ENCODE peak calls at places on chromosomes 1 and 21, in seven cellular contexts. One of them, this sample, is unnamed.

GRCh38 chr1:181115367-181115684 is 26.8 kb downstream of the IER5 start:
- DNase-seq in NCI-H2107: no peak
- DNase-seq in stimulated activated CD4-positive, alpha-beta T cell treated with anti-CD3 and anti-CD28 coated beads, Interleukin-1b, Interleukin-23, amount 100 ng/mL, for 1 hour: no peak
- DNase-seq in GM12892: no peak
- DNase-seq in HS-27A: no peak
- DNase-seq in endodermal cell: no peak
- DNase-seq in fibroblast of pulmonary artery: no peak
- DNase-seq in this sample: no peak

GRCh38 chr1:46508760-46509159 is 19.1 kb downstream of the DMBX1 start:
- DNase-seq in NCI-H2107: no peak
- DNase-seq in stimulated activated CD4-positive, alpha-beta T cell treated with anti-CD3 and anti-CD28 coated beads, Interleukin-1b, Interleukin-23, amount 100 ng/mL, for 1 hour: no peak
- DNase-seq in GM12892: no peak
- DNase-seq in HS-27A: no peak
- DNase-seq in endodermal cell: peak
- DNase-seq in fibroblast of pulmonary artery: no peak
- DNase-seq in this sample: no peak

GRCh38 chr1:167638064-167638463 is 8.0 kb downstream of the RCSD1 start:
- DNase-seq in NCI-H2107: no peak
- DNase-seq in stimulated activated CD4-positive, alpha-beta T cell treated with anti-CD3 and anti-CD28 coated beads, Interleukin-1b, Interleukin-23, amount 100 ng/mL, for 1 hour: no peak
- DNase-seq in GM12892: no peak
- DNase-seq in HS-27A: no peak
- DNase-seq in endodermal cell: no peak
- DNase-seq in fibroblast of pulmonary artery: no peak
- DNase-seq in this sample: no peak

GRCh38 chr1:204868340-204868700 is 2.3 kb upstream of the NFASC start:
- DNase-seq in NCI-H2107: no peak
- DNase-seq in stimulated activated CD4-positive, alpha-beta T cell treated with anti-CD3 and anti-CD28 coated beads, Interleukin-1b, Interleukin-23, amount 100 ng/mL, for 1 hour: no peak
- DNase-seq in GM12892: no peak
- DNase-seq in HS-27A: no peak
- DNase-seq in endodermal cell: peak
- DNase-seq in fibroblast of pulmonary artery: no peak
- DNase-seq in this sample: no peak

GRCh38 chr1:220880726-220881506 is 1.7 kb downstream of the HLX start:
- DNase-seq in NCI-H2107: no peak
- DNase-seq in stimulated activated CD4-positive, alpha-beta T cell treated with anti-CD3 and anti-CD28 coated beads, Interleukin-1b, Interleukin-23, amount 100 ng/mL, for 1 hour: no peak
- DNase-seq in GM12892: no peak
- DNase-seq in HS-27A: no peak
- DNase-seq in endodermal cell: peak
- DNase-seq in fibroblast of pulmonary artery: peak
- DNase-seq in this sample: no peak

GRCh38 chr1:20355828-20356735 is 65.4 kb downstream of the VWA5B1 start:
- DNase-seq in NCI-H2107: no peak
- DNase-seq in stimulated activated CD4-positive, alpha-beta T cell treated with anti-CD3 and anti-CD28 coated beads, Interleukin-1b, Interleukin-23, amount 100 ng/mL, for 1 hour: no peak
- DNase-seq in GM12892: no peak
- DNase-seq in HS-27A: no peak
- DNase-seq in endodermal cell: no peak
- DNase-seq in fibroblast of pulmonary artery: no peak
- DNase-seq in this sample: no peak

GRCh38 chr1:22328331-22329170 is 123.1 kb upstream of the ZBTB40 start:
- DNase-seq in NCI-H2107: no peak
- DNase-seq in stimulated activated CD4-positive, alpha-beta T cell treated with anti-CD3 and anti-CD28 coated beads, Interleukin-1b, Interleukin-23, amount 100 ng/mL, for 1 hour: no peak
- DNase-seq in GM12892: no peak
- DNase-seq in HS-27A: no peak
- DNase-seq in endodermal cell: no peak
- DNase-seq in fibroblast of pulmonary artery: no peak
- DNase-seq in this sample: no peak

GRCh38 chr1:65025794-65026193 is 59.4 kb upstream of the JAK1 start:
- DNase-seq in NCI-H2107: no peak
- DNase-seq in stimulated activated CD4-positive, alpha-beta T cell treated with anti-CD3 and anti-CD28 coated beads, Interleukin-1b, Interleukin-23, amount 100 ng/mL, for 1 hour: no peak
- DNase-seq in GM12892: no peak
- DNase-seq in HS-27A: no peak
- DNase-seq in endodermal cell: no peak
- DNase-seq in fibroblast of pulmonary artery: no peak
- DNase-seq in this sample: no peak

GRCh38 chr1:5408401-5408800 is 583.8 kb downstream of the NPHP4 start:
- DNase-seq in NCI-H2107: no peak
- DNase-seq in stimulated activated CD4-positive, alpha-beta T cell treated with anti-CD3 and anti-CD28 coated beads, Interleukin-1b, Interleukin-23, amount 100 ng/mL, for 1 hour: no peak
- DNase-seq in GM12892: no peak
- DNase-seq in HS-27A: no peak
- DNase-seq in endodermal cell: no peak
- DNase-seq in fibroblast of pulmonary artery: no peak
- DNase-seq in this sample: no peak

GRCh38 chr1:89672489-89673183 is 39.7 kb downstream of the LRRC8C start:
- DNase-seq in NCI-H2107: no peak
- DNase-seq in stimulated activated CD4-positive, alpha-beta T cell treated with anti-CD3 and anti-CD28 coated beads, Interleukin-1b, Interleukin-23, amount 100 ng/mL, for 1 hour: no peak
- DNase-seq in GM12892: no peak
- DNase-seq in HS-27A: no peak
- DNase-seq in endodermal cell: no peak
- DNase-seq in fibroblast of pulmonary artery: peak
- DNase-seq in this sample: no peak

GRCh38 chr1:53949651-53950050 is 3.5 kb downstream of the LRRC42 start:
- DNase-seq in NCI-H2107: no peak
- DNase-seq in stimulated activated CD4-positive, alpha-beta T cell treated with anti-CD3 and anti-CD28 coated beads, Interleukin-1b, Interleukin-23, amount 100 ng/mL, for 1 hour: no peak
- DNase-seq in GM12892: no peak
- DNase-seq in HS-27A: no peak
- DNase-seq in endodermal cell: no peak
- DNase-seq in fibroblast of pulmonary artery: no peak
- DNase-seq in this sample: no peak

GRCh38 chr21:26055010-26055409 is 115.6 kb downstream of the APP start:
- DNase-seq in NCI-H2107: no peak
- DNase-seq in stimulated activated CD4-positive, alpha-beta T cell treated with anti-CD3 and anti-CD28 coated beads, Interleukin-1b, Interleukin-23, amount 100 ng/mL, for 1 hour: no peak
- DNase-seq in GM12892: no peak
- DNase-seq in HS-27A: no peak
- DNase-seq in endodermal cell: no peak
- DNase-seq in fibroblast of pulmonary artery: no peak
- DNase-seq in this sample: no peak

GRCh38 chr1:45012639-45013278 is 705 bp downstream of the UROD start:
- DNase-seq in NCI-H2107: peak
- DNase-seq in stimulated activated CD4-positive, alpha-beta T cell treated with anti-CD3 and anti-CD28 coated beads, Interleukin-1b, Interleukin-23, amount 100 ng/mL, for 1 hour: no peak
- DNase-seq in GM12892: no peak
- DNase-seq in HS-27A: peak
- DNase-seq in endodermal cell: peak
- DNase-seq in fibroblast of pulmonary artery: peak
- DNase-seq in this sample: peak

GRCh38 chr1:225541383-225541782 is 111.5 kb downstream of the ENAH start:
- DNase-seq in NCI-H2107: no peak
- DNase-seq in stimulated activated CD4-positive, alpha-beta T cell treated with anti-CD3 and anti-CD28 coated beads, Interleukin-1b, Interleukin-23, amount 100 ng/mL, for 1 hour: no peak
- DNase-seq in GM12892: no peak
- DNase-seq in HS-27A: no peak
- DNase-seq in endodermal cell: no peak
- DNase-seq in fibroblast of pulmonary artery: no peak
- DNase-seq in this sample: no peak

GRCh38 chr1:25799758-25800537 is at the start of gene SELENON:
- DNase-seq in NCI-H2107: no peak
- DNase-seq in stimulated activated CD4-positive, alpha-beta T cell treated with anti-CD3 and anti-CD28 coated beads, Interleukin-1b, Interleukin-23, amount 100 ng/mL, for 1 hour: no peak
- DNase-seq in GM12892: peak
- DNase-seq in HS-27A: no peak
- DNase-seq in endodermal cell: peak
- DNase-seq in fibroblast of pulmonary artery: peak
- DNase-seq in this sample: no peak

GRCh38 chr1:109398343-109399225 is 866 bp upstream of the SORT1 start:
- DNase-seq in NCI-H2107: no peak
- DNase-seq in stimulated activated CD4-positive, alpha-beta T cell treated with anti-CD3 and anti-CD28 coated beads, Interleukin-1b, Interleukin-23, amount 100 ng/mL, for 1 hour: no peak
- DNase-seq in GM12892: no peak
- DNase-seq in HS-27A: no peak
- DNase-seq in endodermal cell: no peak
- DNase-seq in fibroblast of pulmonary artery: no peak
- DNase-seq in this sample: no peak

GRCh38 chr1:102840741-102841140 is 267.6 kb downstream of the COL11A1 start:
- DNase-seq in NCI-H2107: no peak
- DNase-seq in stimulated activated CD4-positive, alpha-beta T cell treated with anti-CD3 and anti-CD28 coated beads, Interleukin-1b, Interleukin-23, amount 100 ng/mL, for 1 hour: no peak
- DNase-seq in GM12892: no peak
- DNase-seq in HS-27A: no peak
- DNase-seq in endodermal cell: no peak
- DNase-seq in fibroblast of pulmonary artery: no peak
- DNase-seq in this sample: no peak

GRCh38 chr1:111602974-111603373 is 16.6 kb upstream of the RAP1A start:
- DNase-seq in NCI-H2107: no peak
- DNase-seq in stimulated activated CD4-positive, alpha-beta T cell treated with anti-CD3 and anti-CD28 coated beads, Interleukin-1b, Interleukin-23, amount 100 ng/mL, for 1 hour: no peak
- DNase-seq in GM12892: no peak
- DNase-seq in HS-27A: no peak
- DNase-seq in endodermal cell: no peak
- DNase-seq in fibroblast of pulmonary artery: no peak
- DNase-seq in this sample: no peak

GRCh38 chr1:37561794-37562132 is 5.0 kb downstream of the DNALI1 start:
- DNase-seq in NCI-H2107: no peak
- DNase-seq in stimulated activated CD4-positive, alpha-beta T cell treated with anti-CD3 and anti-CD28 coated beads, Interleukin-1b, Interleukin-23, amount 100 ng/mL, for 1 hour: no peak
- DNase-seq in GM12892: peak
- DNase-seq in HS-27A: no peak
- DNase-seq in endodermal cell: peak
- DNase-seq in fibroblast of pulmonary artery: peak
- DNase-seq in this sample: peak

GRCh38 chr1:29280780-29281131 is 44.4 kb downstream of the PTPRU start:
- DNase-seq in NCI-H2107: no peak
- DNase-seq in stimulated activated CD4-positive, alpha-beta T cell treated with anti-CD3 and anti-CD28 coated beads, Interleukin-1b, Interleukin-23, amount 100 ng/mL, for 1 hour: no peak
- DNase-seq in GM12892: no peak
- DNase-seq in HS-27A: no peak
- DNase-seq in endodermal cell: peak
- DNase-seq in fibroblast of pulmonary artery: peak
- DNase-seq in this sample: no peak

GRCh38 chr1:109624215-109625010 is 4.8 kb downstream of the AMPD2 start:
- DNase-seq in NCI-H2107: peak
- DNase-seq in stimulated activated CD4-positive, alpha-beta T cell treated with anti-CD3 and anti-CD28 coated beads, Interleukin-1b, Interleukin-23, amount 100 ng/mL, for 1 hour: no peak
- DNase-seq in GM12892: no peak
- DNase-seq in HS-27A: no peak
- DNase-seq in endodermal cell: peak
- DNase-seq in fibroblast of pulmonary artery: no peak
- DNase-seq in this sample: no peak

GRCh38 chr1:47859092-47859743 is 138.0 kb downstream of the TRABD2B start:
- DNase-seq in NCI-H2107: no peak
- DNase-seq in stimulated activated CD4-positive, alpha-beta T cell treated with anti-CD3 and anti-CD28 coated beads, Interleukin-1b, Interleukin-23, amount 100 ng/mL, for 1 hour: no peak
- DNase-seq in GM12892: no peak
- DNase-seq in HS-27A: no peak
- DNase-seq in endodermal cell: peak
- DNase-seq in fibroblast of pulmonary artery: no peak
- DNase-seq in this sample: no peak

GRCh38 chr21:45724345-45724961 is 80.9 kb downstream of the PCBP3 start:
- DNase-seq in NCI-H2107: no peak
- DNase-seq in stimulated activated CD4-positive, alpha-beta T cell treated with anti-CD3 and anti-CD28 coated beads, Interleukin-1b, Interleukin-23, amount 100 ng/mL, for 1 hour: no peak
- DNase-seq in GM12892: no peak
- DNase-seq in HS-27A: no peak
- DNase-seq in endodermal cell: peak
- DNase-seq in fibroblast of pulmonary artery: no peak
- DNase-seq in this sample: no peak

GRCh38 chr1:25028910-25029599 is 99.0 kb upstream of the RUNX3 start:
- DNase-seq in NCI-H2107: no peak
- DNase-seq in stimulated activated CD4-positive, alpha-beta T cell treated with anti-CD3 and anti-CD28 coated beads, Interleukin-1b, Interleukin-23, amount 100 ng/mL, for 1 hour: no peak
- DNase-seq in GM12892: peak
- DNase-seq in HS-27A: no peak
- DNase-seq in endodermal cell: no peak
- DNase-seq in fibroblast of pulmonary artery: no peak
- DNase-seq in this sample: no peak

GRCh38 chr1:228044961-228045360 is 37.5 kb upstream of the ARF1 start:
- DNase-seq in NCI-H2107: no peak
- DNase-seq in stimulated activated CD4-positive, alpha-beta T cell treated with anti-CD3 and anti-CD28 coated beads, Interleukin-1b, Interleukin-23, amount 100 ng/mL, for 1 hour: no peak
- DNase-seq in GM12892: no peak
- DNase-seq in HS-27A: no peak
- DNase-seq in endodermal cell: no peak
- DNase-seq in fibroblast of pulmonary artery: no peak
- DNase-seq in this sample: no peak

GRCh38 chr1:244210884-244211558 is 159.9 kb downstream of the ZBTB18 start:
- DNase-seq in NCI-H2107: no peak
- DNase-seq in stimulated activated CD4-positive, alpha-beta T cell treated with anti-CD3 and anti-CD28 coated beads, Interleukin-1b, Interleukin-23, amount 100 ng/mL, for 1 hour: no peak
- DNase-seq in GM12892: no peak
- DNase-seq in HS-27A: no peak
- DNase-seq in endodermal cell: peak
- DNase-seq in fibroblast of pulmonary artery: no peak
- DNase-seq in this sample: no peak

This sample was measured in SW 1271.